ENCODE peak calls at places on chromosomes 2 and 18, in seven cellular contexts. One of them, this sample, is unnamed.

GRCh38 chr2:163264376-163264775 is 425.8 kb upstream of the KCNH7 start:
- DNase-seq in WTC11: no peak
- DNase-seq in heart left ventricle: peak
- DNase-seq in CD4-positive, alpha-beta T cell: no peak
- DNase-seq in AG04450: no peak
- DNase-seq in AG09319: no peak
- DNase-seq in BJ: no peak
- DNase-seq in this sample: no peak

GRCh38 chr2:122886479-122887130 is 1131.2 kb downstream of the TSN start:
- DNase-seq in AG09319: no peak
- DNase-seq in WTC11: no peak
- DNase-seq in CD4-positive, alpha-beta T cell: no peak
- DNase-seq in AG04450: no peak
- DNase-seq in heart left ventricle: no peak
- DNase-seq in BJ: no peak
- DNase-seq in this sample: no peak

GRCh38 chr18:28637897-28638296 is 461.0 kb upstream of the CDH2 start:
- DNase-seq in WTC11: no peak
- DNase-seq in BJ: no peak
- DNase-seq in heart left ventricle: no peak
- DNase-seq in CD4-positive, alpha-beta T cell: no peak
- DNase-seq in AG04450: no peak
- DNase-seq in AG09319: no peak
- DNase-seq in this sample: no peak

GRCh38 chr2:15563227-15564100 is 2.3 kb upstream of the NBAS start:
- DNase-seq in heart left ventricle: no peak
- DNase-seq in CD4-positive, alpha-beta T cell: no peak
- DNase-seq in BJ: no peak
- DNase-seq in AG09319: no peak
- DNase-seq in WTC11: peak
- DNase-seq in AG04450: no peak
- DNase-seq in this sample: no peak

GRCh38 chr2:66966631-66967030 is 430.5 kb upstream of the ETAA1 start:
- DNase-seq in BJ: no peak
- DNase-seq in CD4-positive, alpha-beta T cell: no peak
- DNase-seq in WTC11: no peak
- DNase-seq in heart left ventricle: no peak
- DNase-seq in AG09319: no peak
- DNase-seq in AG04450: no peak
- DNase-seq in this sample: no peak

GRCh38 chr2:1910562-1911256 is 166.4 kb upstream of the PXDN start:
- DNase-seq in AG09319: no peak
- DNase-seq in CD4-positive, alpha-beta T cell: no peak
- DNase-seq in heart left ventricle: no peak
- DNase-seq in WTC11: no peak
- DNase-seq in AG04450: no peak
- DNase-seq in BJ: no peak
- DNase-seq in this sample: no peak

GRCh38 chr2:40384714-40385113 is 67.2 kb downstream of the SLC8A1 start:
- DNase-seq in BJ: peak
- DNase-seq in AG09319: peak
- DNase-seq in heart left ventricle: no peak
- DNase-seq in WTC11: no peak
- DNase-seq in CD4-positive, alpha-beta T cell: no peak
- DNase-seq in AG04450: peak
- DNase-seq in this sample: no peak

GRCh38 chr2:171166328-171166983 is 5.8 kb upstream of the TLK1 start:
- DNase-seq in CD4-positive, alpha-beta T cell: no peak
- DNase-seq in WTC11: no peak
- DNase-seq in AG09319: no peak
- DNase-seq in heart left ventricle: no peak
- DNase-seq in AG04450: no peak
- DNase-seq in BJ: no peak
- DNase-seq in this sample: no peak

GRCh38 chr18:24170389-24170788 is 31.5 kb downstream of the CABYR start:
- DNase-seq in heart left ventricle: no peak
- DNase-seq in AG09319: no peak
- DNase-seq in AG04450: no peak
- DNase-seq in WTC11: no peak
- DNase-seq in CD4-positive, alpha-beta T cell: no peak
- DNase-seq in BJ: no peak
- DNase-seq in this sample: no peak

GRCh38 chr2:113887393-113887792 is 2.5 kb upstream of the ACTR3 start:
- DNase-seq in CD4-positive, alpha-beta T cell: no peak
- DNase-seq in AG09319: no peak
- DNase-seq in AG04450: no peak
- DNase-seq in BJ: no peak
- DNase-seq in WTC11: no peak
- DNase-seq in heart left ventricle: no peak
- DNase-seq in this sample: no peak

GRCh38 chr2:113889471-113890252 is at the start of gene ACTR3:
- DNase-seq in CD4-positive, alpha-beta T cell: peak
- DNase-seq in AG04450: peak
- DNase-seq in heart left ventricle: peak
- DNase-seq in AG09319: peak
- DNase-seq in BJ: peak
- DNase-seq in WTC11: peak
- DNase-seq in this sample: peak

GRCh38 chr2:113890253-113891235 is 655 bp downstream of the ACTR3 start:
- DNase-seq in CD4-positive, alpha-beta T cell: peak
- DNase-seq in AG09319: peak
- DNase-seq in WTC11: peak
- DNase-seq in AG04450: no peak
- DNase-seq in BJ: no peak
- DNase-seq in heart left ventricle: peak
- DNase-seq in this sample: peak

GRCh38 chr2:113886479-113887383 is 3.2 kb upstream of the ACTR3 start:
- DNase-seq in WTC11: no peak
- DNase-seq in AG04450: peak
- DNase-seq in CD4-positive, alpha-beta T cell: no peak
- DNase-seq in AG09319: no peak
- DNase-seq in heart left ventricle: peak
- DNase-seq in BJ: peak
- DNase-seq in this sample: no peak

DNA sequence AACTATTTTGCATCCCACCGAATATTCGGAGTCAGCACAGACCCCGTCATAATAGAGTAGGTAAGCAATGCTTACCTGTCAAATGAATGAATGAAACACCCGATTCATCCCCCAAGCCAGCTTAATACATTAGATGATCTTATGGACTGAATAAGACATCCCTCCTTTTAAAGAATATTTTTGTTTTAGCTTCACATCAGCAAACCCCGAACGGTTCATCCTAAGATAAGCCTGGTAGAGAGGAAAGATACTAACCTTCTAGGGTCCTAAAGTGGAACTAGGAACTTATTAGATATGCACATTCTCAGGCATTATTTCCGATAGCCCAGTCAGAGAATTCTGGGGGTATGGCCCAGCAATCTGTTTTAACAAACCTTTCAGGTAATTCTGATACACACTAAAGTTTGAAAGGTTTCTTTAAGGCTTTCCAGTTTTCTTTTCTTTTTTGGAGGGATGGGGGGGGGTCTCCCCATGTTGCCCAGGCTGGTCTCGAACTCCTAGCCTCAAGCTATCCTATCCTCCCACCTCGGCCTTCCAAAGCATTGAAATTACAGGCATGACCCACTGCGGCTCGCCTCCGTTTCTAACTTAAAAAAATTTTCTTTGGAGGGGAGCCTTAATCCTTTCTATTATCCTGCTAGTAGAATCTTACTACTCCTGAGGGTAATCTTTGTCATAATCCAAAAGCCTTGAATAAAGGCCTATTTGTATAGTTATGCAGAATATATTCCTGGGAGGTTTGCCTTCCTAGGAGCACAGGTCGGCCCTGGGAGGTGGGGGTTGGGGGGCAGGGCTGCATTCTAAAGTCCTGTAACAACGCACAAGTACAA is 1.0 kb upstream of the ACTR3 start:
- DNase-seq in CD4-positive, alpha-beta T cell: no peak
- DNase-seq in BJ: no peak
- DNase-seq in heart left ventricle: no peak
- DNase-seq in WTC11: peak
- DNase-seq in AG04450: no peak
- DNase-seq in AG09319: no peak
- DNase-seq in this sample: no peak
- TF ChIP-seq CTCF in CD4-positive, alpha-beta T cell: no peak
- TF ChIP-seq CTCF in BJ: no peak
- TF ChIP-seq CTCF in heart left ventricle: no peak
- TF ChIP-seq CTCF in WTC11: no peak
- TF ChIP-seq CTCF in AG04450: no peak
- TF ChIP-seq CTCF in AG09319: no peak
- TF ChIP-seq CTCF in this sample: no peak

GRCh38 chr2:175180701-175181103 is 808 bp downstream of the ATP5MC3 start:
- DNase-seq in AG04450: no peak
- DNase-seq in WTC11: peak
- DNase-seq in CD4-positive, alpha-beta T cell: peak
- DNase-seq in AG09319: no peak
- DNase-seq in BJ: no peak
- DNase-seq in heart left ventricle: peak
- DNase-seq in this sample: no peak

GRCh38 chr2:175181877-175182308 is 383 bp upstream of the ATP5MC3 start:
- DNase-seq in WTC11: no peak
- DNase-seq in CD4-positive, alpha-beta T cell: no peak
- DNase-seq in AG04450: no peak
- DNase-seq in heart left ventricle: no peak
- DNase-seq in AG09319: no peak
- DNase-seq in BJ: no peak
- DNase-seq in this sample: no peak

GRCh38 chr2:175183674-175184073 is 2.2 kb upstream of the ATP5MC3 start:
- DNase-seq in AG04450: no peak
- DNase-seq in BJ: no peak
- DNase-seq in AG09319: no peak
- DNase-seq in CD4-positive, alpha-beta T cell: no peak
- DNase-seq in WTC11: no peak
- DNase-seq in heart left ventricle: no peak
- DNase-seq in this sample: no peak

GRCh38 chr2:175176624-175177023 is 4.9 kb downstream of the ATP5MC3 start:
- DNase-seq in heart left ventricle: no peak
- DNase-seq in WTC11: no peak
- DNase-seq in BJ: no peak
- DNase-seq in AG09319: no peak
- DNase-seq in AG04450: no peak
- DNase-seq in CD4-positive, alpha-beta T cell: no peak
- DNase-seq in this sample: no peak

DNA sequence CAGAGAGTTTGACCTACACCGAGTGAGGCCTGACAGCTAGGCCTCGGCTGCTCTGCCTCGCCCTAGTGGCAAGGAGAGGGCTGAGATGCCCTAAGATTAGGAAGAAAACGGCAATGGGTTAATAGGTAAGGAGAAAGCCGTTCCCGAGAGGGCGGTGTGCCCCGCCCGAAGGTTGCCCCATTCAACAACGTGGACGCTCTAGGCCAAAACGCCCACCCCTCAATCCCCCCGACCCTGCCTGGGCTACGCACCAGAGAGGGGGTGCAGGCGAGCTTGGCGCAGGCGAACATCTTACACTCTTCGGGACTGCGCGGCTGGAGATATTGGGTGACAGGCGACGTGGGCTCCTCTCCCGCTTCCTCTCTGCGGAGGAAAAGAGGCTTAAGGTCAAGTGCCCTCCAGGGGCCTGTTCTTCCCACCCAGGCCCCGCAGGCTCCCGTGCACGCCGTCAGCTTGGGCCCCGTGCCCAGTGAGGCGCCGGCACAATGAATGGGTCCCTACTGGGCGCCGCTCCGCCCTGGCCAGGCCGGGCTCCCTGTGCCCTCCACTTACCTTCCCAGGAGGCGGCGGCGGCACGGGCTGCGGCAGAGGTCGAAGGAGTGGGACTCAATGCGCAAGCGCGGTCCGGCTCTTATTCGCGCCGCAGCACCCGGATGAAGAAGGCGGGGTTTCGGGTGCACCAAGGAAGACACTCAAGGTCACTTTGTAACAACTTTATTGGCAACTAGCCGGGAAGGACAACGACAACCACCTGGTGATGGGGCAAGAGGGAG is at the start of gene ATP5MC3:
- DNase-seq in heart left ventricle: peak
- DNase-seq in AG04450: peak
- DNase-seq in AG09319: peak
- DNase-seq in BJ: peak
- DNase-seq in WTC11: peak
- DNase-seq in CD4-positive, alpha-beta T cell: peak
- DNase-seq in this sample: peak
- TF ChIP-seq CTCF in heart left ventricle: no peak
- TF ChIP-seq CTCF in AG04450: peak
- TF ChIP-seq CTCF in AG09319: peak
- TF ChIP-seq CTCF in BJ: peak
- TF ChIP-seq CTCF in WTC11: no peak
- TF ChIP-seq CTCF in CD4-positive, alpha-beta T cell: no peak
- TF ChIP-seq CTCF in this sample: no peak

GRCh38 chr2:47043142-47043890 is 111.8 kb downstream of the STPG4 start:
- DNase-seq in heart left ventricle: peak
- DNase-seq in BJ: peak
- DNase-seq in AG09319: peak
- DNase-seq in WTC11: peak
- DNase-seq in CD4-positive, alpha-beta T cell: no peak
- DNase-seq in AG04450: peak
- DNase-seq in this sample: no peak
- TF ChIP-seq CTCF in heart left ventricle: no peak
- TF ChIP-seq CTCF in BJ: no peak
- TF ChIP-seq CTCF in AG09319: peak
- TF ChIP-seq CTCF in WTC11: no peak
- TF ChIP-seq CTCF in CD4-positive, alpha-beta T cell: no peak
- TF ChIP-seq CTCF in AG04450: peak
- TF ChIP-seq CTCF in this sample: no peak

GRCh38 chr2:179898873-179899272 is 37.5 kb upstream of the ZNF385B start:
- DNase-seq in heart left ventricle: no peak
- DNase-seq in WTC11: peak
- DNase-seq in CD4-positive, alpha-beta T cell: no peak
- DNase-seq in AG09319: no peak
- DNase-seq in BJ: no peak
- DNase-seq in AG04450: no peak
- DNase-seq in this sample: no peak
- TF ChIP-seq CTCF in heart left ventricle: no peak
- TF ChIP-seq CTCF in WTC11: peak
- TF ChIP-seq CTCF in CD4-positive, alpha-beta T cell: no peak
- TF ChIP-seq CTCF in AG09319: peak
- TF ChIP-seq CTCF in BJ: peak
- TF ChIP-seq CTCF in AG04450: peak
- TF ChIP-seq CTCF in this sample: peak